ENCODE peak calls at places on chromosomes 5 and 9, in five cellular contexts. T, V, H, I and F are unnamed samples.

GRCh38 chr5:175809531-175810121 is 61.8 kb upstream of the CPLX2 start:
- DNase-seq in T (no peak), V (no peak), H (no peak), I (no peak), F (peak)

GRCh38 chr9:114684036-114684435 is 2.0 kb upstream of the TEX48 start:
- DNase-seq in I (no peak), V (no peak), H (no peak), T (no peak), F (no peak)

GRCh38 chr9:70021026-70021571 is 22.5 kb upstream of the MAMDC2 start:
- DNase-seq in T (no peak), H (no peak), I (no peak), V (no peak), F (peak)

GRCh38 chr9:18330736-18331335 is 143.1 kb upstream of the ADAMTSL1 start:
- DNase-seq in T (no peak), I (no peak), H (no peak), V (no peak), F (no peak)

GRCh38 chr9:115615821-115616665 is 498.1 kb upstream of the TNC start:
- DNase-seq in H (no peak), T (no peak), I (no peak), V (no peak), F (peak)

GRCh38 chr5:149310947-149311675 is 34.2 kb upstream of the GRPEL2 start:
- DNase-seq in H (no peak), T (peak), V (no peak), I (no peak), F (peak)

GRCh38 chr9:84061613-84062205 is 81.1 kb downstream of the RMI1 start:
- DNase-seq in I (no peak), V (no peak), T (no peak), H (no peak), F (no peak)

GRCh38 chr5:125798311-125798710 is 624.9 kb upstream of the GRAMD2B start:
- DNase-seq in I (no peak), T (no peak), H (no peak), V (peak), F (peak)

GRCh38 chr9:4842734-4843133 is 50.0 kb downstream of the RCL1 start:
- DNase-seq in H (no peak), I (no peak), V (no peak), T (no peak), F (no peak)

GRCh38 chr5:68420476-68421344 is 205.2 kb downstream of the PIK3R1 start:
- DNase-seq in V (no peak), H (no peak), I (no peak), T (no peak), F (no peak)

GRCh38 chr9:93576296-93577044 is at the start of gene PHF2:
- DNase-seq in I (peak), H (peak), V (no peak), T (no peak), F (no peak)

GRCh38 chr9:109331353-109331752 is 10.5 kb upstream of the EPB41L4B start:
- DNase-seq in I (no peak), H (no peak), T (no peak), V (no peak), F (peak)

GRCh38 chr9:137237759-137238726 is 3.0 kb upstream of the TUBB4B start:
- DNase-seq in V (no peak), T (no peak), H (no peak), I (no peak), F (no peak)

GRCh38 chr5:54663876-54664275 is 146.3 kb downstream of the SNX18 start:
- DNase-seq in H (no peak), V (no peak), I (no peak), T (no peak), F (peak)

GRCh38 chr5:51394609-51395008 is 11.4 kb downstream of the ISL1 start:
- DNase-seq in V (no peak), H (no peak), T (no peak), I (no peak), F (no peak)

GRCh38 chr9:88801214-88801796 is 190.0 kb upstream of the S1PR3 start:
- DNase-seq in V (no peak), H (no peak), I (no peak), T (no peak), F (no peak)

GRCh38 chr9:91818647-91819403 is 131.2 kb downstream of the ROR2 start:
- DNase-seq in T (no peak), V (no peak), H (no peak), I (no peak), F (no peak)

GRCh38 chr5:125249400-125249799 is 503.0 kb upstream of the ZNF608 start:
- DNase-seq in I (no peak), T (no peak), V (no peak), H (no peak), F (no peak)

GRCh38 chr9:99368341-99369326 is 146.6 kb downstream of the SEC61B start:
- DNase-seq in T (peak), H (no peak), V (peak), I (no peak), F (peak)

GRCh38 chr9:20321683-20322082 is 300.6 kb downstream of the MLLT3 start:
- DNase-seq in T (no peak), I (no peak), V (no peak), H (peak), F (no peak)

GRCh38 chr5:132641241-132641723 is 16.7 kb upstream of the IL13 start:
- DNase-seq in I (no peak), V (no peak), H (no peak), T (no peak), F (no peak)

GRCh38 chr5:58133631-58134296 is 326.1 kb downstream of the PLK2 start:
- DNase-seq in V (no peak), T (no peak), H (no peak), I (no peak), F (peak)

GRCh38 chr9:115008536-115008935 is 78.1 kb upstream of the TNFSF8 start:
- DNase-seq in T (peak), I (no peak), H (no peak), V (no peak), F (peak)

GRCh38 chr9:136324501-136325300 is 2.6 kb upstream of the GPSM1 start:
- DNase-seq in H (no peak), V (no peak), I (no peak), T (peak), F (no peak)

GRCh38 chr5:111743993-111744392 is 13.0 kb downstream of the NREP start:
- DNase-seq in H (no peak), V (no peak), I (no peak), T (no peak), F (no peak)

GRCh38 chr5:38463634-38464521 is 92.6 kb downstream of the LIFR start:
- DNase-seq in I (peak), V (no peak), H (no peak), T (no peak), F (peak)

GRCh38 chr9:111016046-111017026 is 21.9 kb downstream of the LPAR1 start:
- DNase-seq in H (no peak), I (no peak), T (no peak), V (no peak), F (no peak)

GRCh38 chr5:177369050-177369912 is 11.6 kb downstream of the RGS14 start:
- DNase-seq in T (no peak), I (peak), H (no peak), V (peak), F (no peak)

GRCh38 chr5:141514330-141515111 is 25.6 kb downstream of the PCDHGC5 start:
- DNase-seq in T (no peak), I (no peak), V (no peak), H (no peak), F (peak)

GRCh38 chr5:16108418-16108817 is 71.2 kb downstream of the MARCHF11 start:
- DNase-seq in I (no peak), H (no peak), T (no peak), V (no peak), F (no peak)

GRCh38 chr5:127022846-127023245 is 7.5 kb downstream of the MARCHF3 start:
- DNase-seq in I (no peak), T (no peak), V (no peak), H (no peak), F (no peak)

GRCh38 chr5:54718647-54719046 is 201.1 kb downstream of the SNX18 start:
- DNase-seq in H (no peak), T (no peak), I (no peak), V (no peak), F (peak)

GRCh38 chr5:17190799-17191391 is 26.5 kb upstream of the BASP1 start:
- DNase-seq in I (no peak), T (no peak), H (no peak), V (no peak), F (no peak)

GRCh38 chr9:113425072-113425471 is 14.5 kb downstream of the C9orf43 start:
- DNase-seq in V (peak), I (no peak), H (no peak), T (no peak), F (no peak)

GRCh38 chr5:15008911-15009310 is 137.3 kb upstream of the ANKH start:
- DNase-seq in T (no peak), H (no peak), I (no peak), V (no peak), F (no peak)

GRCh38 chr5:159732220-159732619 is 184.1 kb upstream of the ADRA1B start:
- DNase-seq in I (no peak), V (no peak), T (no peak), H (no peak), F (no peak)

GRCh38 chr5:40428815-40429214 is 250.9 kb upstream of the PTGER4 start:
- DNase-seq in V (no peak), I (no peak), T (no peak), H (no peak), F (no peak)